ENCODE peak calls at places on chromosomes 6 and 20, in seven cellular contexts. One of them, this sample, is unnamed.

GRCh38 chr6:11495565-11496145 is 41.9 kb upstream of the TMEM170B start:
- DNase-seq in activated T-cell treated with anti-CD3 and anti-CD28 coated beads for 1 hour: no peak
- DNase-seq in NCI-H460: no peak
- DNase-seq in stimulated activated CD4-positive, alpha-beta T cell treated with anti-CD3 and anti-CD28 coated beads, Interleukin-4, amount 100 ng/mL, for 24 hours: no peak
- DNase-seq in GM04504: no peak
- DNase-seq in coronary artery: no peak
- DNase-seq in SK-N-MC: no peak
- DNase-seq in this sample: no peak

GRCh38 chr20:17688965-17689364 is 6.9 kb upstream of the RRBP1 start:
- DNase-seq in activated T-cell treated with anti-CD3 and anti-CD28 coated beads for 1 hour: no peak
- DNase-seq in NCI-H460: no peak
- DNase-seq in SK-N-MC: peak; percentile 69
- DNase-seq in stimulated activated CD4-positive, alpha-beta T cell treated with anti-CD3 and anti-CD28 coated beads, Interleukin-4, amount 100 ng/mL, for 24 hours: no peak
- DNase-seq in coronary artery: no peak
- DNase-seq in GM04504: no peak
- DNase-seq in this sample: no peak

GRCh38 chr6:164106345-164106769 is 691.8 kb downstream of the QKI start:
- DNase-seq in NCI-H460: no peak
- DNase-seq in coronary artery: no peak
- DNase-seq in SK-N-MC: no peak
- DNase-seq in activated T-cell treated with anti-CD3 and anti-CD28 coated beads for 1 hour: no peak
- DNase-seq in stimulated activated CD4-positive, alpha-beta T cell treated with anti-CD3 and anti-CD28 coated beads, Interleukin-4, amount 100 ng/mL, for 24 hours: no peak
- DNase-seq in GM04504: no peak
- DNase-seq in this sample: no peak

GRCh38 chr6:110285306-110286060 is 72.7 kb downstream of the METTL24 start:
- DNase-seq in SK-N-MC: peak; percentile 73
- DNase-seq in stimulated activated CD4-positive, alpha-beta T cell treated with anti-CD3 and anti-CD28 coated beads, Interleukin-4, amount 100 ng/mL, for 24 hours: no peak
- DNase-seq in GM04504: no peak
- DNase-seq in coronary artery: no peak
- DNase-seq in activated T-cell treated with anti-CD3 and anti-CD28 coated beads for 1 hour: no peak
- DNase-seq in NCI-H460: peak; percentile 38
- DNase-seq in this sample: peak; percentile 37

GRCh38 chr6:161792887-161793286 is 519.0 kb upstream of the AGPAT4 start:
- DNase-seq in activated T-cell treated with anti-CD3 and anti-CD28 coated beads for 1 hour: no peak
- DNase-seq in stimulated activated CD4-positive, alpha-beta T cell treated with anti-CD3 and anti-CD28 coated beads, Interleukin-4, amount 100 ng/mL, for 24 hours: no peak
- DNase-seq in SK-N-MC: no peak
- DNase-seq in GM04504: no peak
- DNase-seq in coronary artery: no peak
- DNase-seq in NCI-H460: no peak
- DNase-seq in this sample: no peak

GRCh38 chr20:19285424-19285823 is 73.0 kb downstream of the SLC24A3 start:
- DNase-seq in SK-N-MC: no peak
- DNase-seq in activated T-cell treated with anti-CD3 and anti-CD28 coated beads for 1 hour: no peak
- DNase-seq in coronary artery: no peak
- DNase-seq in GM04504: no peak
- DNase-seq in NCI-H460: no peak
- DNase-seq in stimulated activated CD4-positive, alpha-beta T cell treated with anti-CD3 and anti-CD28 coated beads, Interleukin-4, amount 100 ng/mL, for 24 hours: no peak
- DNase-seq in this sample: no peak

GRCh38 chr6:130560231-130560630 is 194.4 kb downstream of the TMEM200A start:
- DNase-seq in NCI-H460: no peak
- DNase-seq in coronary artery: no peak
- DNase-seq in SK-N-MC: no peak
- DNase-seq in GM04504: no peak
- DNase-seq in activated T-cell treated with anti-CD3 and anti-CD28 coated beads for 1 hour: no peak
- DNase-seq in stimulated activated CD4-positive, alpha-beta T cell treated with anti-CD3 and anti-CD28 coated beads, Interleukin-4, amount 100 ng/mL, for 24 hours: no peak
- DNase-seq in this sample: no peak

GRCh38 chr20:21102691-21103311 is 3.4 kb downstream of the LINC00237 start:
- DNase-seq in NCI-H460: no peak
- DNase-seq in stimulated activated CD4-positive, alpha-beta T cell treated with anti-CD3 and anti-CD28 coated beads, Interleukin-4, amount 100 ng/mL, for 24 hours: no peak
- DNase-seq in activated T-cell treated with anti-CD3 and anti-CD28 coated beads for 1 hour: no peak
- DNase-seq in SK-N-MC: no peak
- DNase-seq in GM04504: no peak
- DNase-seq in coronary artery: no peak
- DNase-seq in this sample: no peak

GRCh38 chr6:16146028-16146427 is 17.1 kb downstream of the MYLIP start:
- DNase-seq in coronary artery: no peak
- DNase-seq in GM04504: no peak
- DNase-seq in SK-N-MC: no peak
- DNase-seq in activated T-cell treated with anti-CD3 and anti-CD28 coated beads for 1 hour: no peak
- DNase-seq in stimulated activated CD4-positive, alpha-beta T cell treated with anti-CD3 and anti-CD28 coated beads, Interleukin-4, amount 100 ng/mL, for 24 hours: no peak
- DNase-seq in NCI-H460: no peak
- DNase-seq in this sample: no peak

GRCh38 chr20:34954905-34955231 is 738 bp downstream of the GSS start:
- DNase-seq in NCI-H460: peak; percentile 26
- DNase-seq in coronary artery: peak; percentile 70
- DNase-seq in SK-N-MC: no peak
- DNase-seq in stimulated activated CD4-positive, alpha-beta T cell treated with anti-CD3 and anti-CD28 coated beads, Interleukin-4, amount 100 ng/mL, for 24 hours: peak; percentile 6
- DNase-seq in GM04504: peak; percentile 12
- DNase-seq in activated T-cell treated with anti-CD3 and anti-CD28 coated beads for 1 hour: no peak
- DNase-seq in this sample: peak; percentile 51

GRCh38 chr20:16027710-16028109 is 545.5 kb downstream of the KIF16B start:
- DNase-seq in coronary artery: no peak
- DNase-seq in SK-N-MC: peak; percentile 50
- DNase-seq in GM04504: no peak
- DNase-seq in stimulated activated CD4-positive, alpha-beta T cell treated with anti-CD3 and anti-CD28 coated beads, Interleukin-4, amount 100 ng/mL, for 24 hours: no peak
- DNase-seq in activated T-cell treated with anti-CD3 and anti-CD28 coated beads for 1 hour: no peak
- DNase-seq in NCI-H460: no peak
- DNase-seq in this sample: no peak

GRCh38 chr6:140970485-140970884 is 1162.2 kb upstream of the GJE1 start:
- DNase-seq in stimulated activated CD4-positive, alpha-beta T cell treated with anti-CD3 and anti-CD28 coated beads, Interleukin-4, amount 100 ng/mL, for 24 hours: no peak
- DNase-seq in GM04504: peak; percentile 70
- DNase-seq in activated T-cell treated with anti-CD3 and anti-CD28 coated beads for 1 hour: no peak
- DNase-seq in coronary artery: no peak
- DNase-seq in NCI-H460: no peak
- DNase-seq in SK-N-MC: peak; percentile 96
- DNase-seq in this sample: no peak

GRCh38 chr20:25514747-25515340 is 70.5 kb downstream of the NINL start:
- DNase-seq in activated T-cell treated with anti-CD3 and anti-CD28 coated beads for 1 hour: no peak
- DNase-seq in GM04504: no peak
- DNase-seq in NCI-H460: no peak
- DNase-seq in stimulated activated CD4-positive, alpha-beta T cell treated with anti-CD3 and anti-CD28 coated beads, Interleukin-4, amount 100 ng/mL, for 24 hours: no peak
- DNase-seq in coronary artery: no peak
- DNase-seq in SK-N-MC: no peak
- DNase-seq in this sample: no peak

GRCh38 chr6:403659-404655 is 12.4 kb downstream of the IRF4 start:
- DNase-seq in activated T-cell treated with anti-CD3 and anti-CD28 coated beads for 1 hour: no peak
- DNase-seq in GM04504: no peak
- DNase-seq in NCI-H460: no peak
- DNase-seq in coronary artery: peak; percentile 40
- DNase-seq in stimulated activated CD4-positive, alpha-beta T cell treated with anti-CD3 and anti-CD28 coated beads, Interleukin-4, amount 100 ng/mL, for 24 hours: peak; percentile 71
- DNase-seq in SK-N-MC: no peak
- DNase-seq in this sample: no peak

GRCh38 chr20:31515072-31515774 is 981 bp downstream of the HM13 start:
- DNase-seq in SK-N-MC: no peak
- DNase-seq in activated T-cell treated with anti-CD3 and anti-CD28 coated beads for 1 hour: no peak
- DNase-seq in coronary artery: no peak
- DNase-seq in NCI-H460: no peak
- DNase-seq in stimulated activated CD4-positive, alpha-beta T cell treated with anti-CD3 and anti-CD28 coated beads, Interleukin-4, amount 100 ng/mL, for 24 hours: no peak
- DNase-seq in GM04504: no peak
- DNase-seq in this sample: no peak

GRCh38 chr20:62655291-62656204 is 13.2 kb downstream of the SLCO4A1 start:
- DNase-seq in SK-N-MC: no peak
- DNase-seq in activated T-cell treated with anti-CD3 and anti-CD28 coated beads for 1 hour: no peak
- DNase-seq in NCI-H460: no peak
- DNase-seq in stimulated activated CD4-positive, alpha-beta T cell treated with anti-CD3 and anti-CD28 coated beads, Interleukin-4, amount 100 ng/mL, for 24 hours: no peak
- DNase-seq in GM04504: no peak
- DNase-seq in coronary artery: no peak
- DNase-seq in this sample: no peak

GRCh38 chr20:48845721-48846306 is 18.0 kb upstream of the PREX1 start:
- DNase-seq in GM04504: no peak
- DNase-seq in coronary artery: no peak
- DNase-seq in stimulated activated CD4-positive, alpha-beta T cell treated with anti-CD3 and anti-CD28 coated beads, Interleukin-4, amount 100 ng/mL, for 24 hours: no peak
- DNase-seq in SK-N-MC: no peak
- DNase-seq in activated T-cell treated with anti-CD3 and anti-CD28 coated beads for 1 hour: no peak
- DNase-seq in NCI-H460: no peak
- DNase-seq in this sample: no peak

GRCh38 chr20:11432407-11432806 is 485.3 kb upstream of the BTBD3 start:
- DNase-seq in coronary artery: no peak
- DNase-seq in NCI-H460: no peak
- DNase-seq in activated T-cell treated with anti-CD3 and anti-CD28 coated beads for 1 hour: no peak
- DNase-seq in SK-N-MC: no peak
- DNase-seq in stimulated activated CD4-positive, alpha-beta T cell treated with anti-CD3 and anti-CD28 coated beads, Interleukin-4, amount 100 ng/mL, for 24 hours: no peak
- DNase-seq in GM04504: peak; percentile 32
- DNase-seq in this sample: no peak

GRCh38 chr20:61994546-61994945 is 71.1 kb downstream of the TAF4 start:
- DNase-seq in activated T-cell treated with anti-CD3 and anti-CD28 coated beads for 1 hour: no peak
- DNase-seq in GM04504: no peak
- DNase-seq in NCI-H460: no peak
- DNase-seq in coronary artery: no peak
- DNase-seq in SK-N-MC: no peak
- DNase-seq in stimulated activated CD4-positive, alpha-beta T cell treated with anti-CD3 and anti-CD28 coated beads, Interleukin-4, amount 100 ng/mL, for 24 hours: no peak
- DNase-seq in this sample: no peak

GRCh38 chr6:42045538-42046460 is 4.5 kb upstream of the TAF8 start:
- DNase-seq in stimulated activated CD4-positive, alpha-beta T cell treated with anti-CD3 and anti-CD28 coated beads, Interleukin-4, amount 100 ng/mL, for 24 hours: peak; percentile 76
- DNase-seq in SK-N-MC: peak; percentile 95
- DNase-seq in activated T-cell treated with anti-CD3 and anti-CD28 coated beads for 1 hour: peak; percentile 64
- DNase-seq in GM04504: peak; percentile 21
- DNase-seq in coronary artery: peak; percentile 97
- DNase-seq in NCI-H460: no peak
- DNase-seq in this sample: peak; percentile 67

GRCh38 chr20:35891375-35891774 is 62.9 kb downstream of the SCAND1 start:
- DNase-seq in SK-N-MC: no peak
- DNase-seq in coronary artery: no peak
- DNase-seq in NCI-H460: no peak
- DNase-seq in stimulated activated CD4-positive, alpha-beta T cell treated with anti-CD3 and anti-CD28 coated beads, Interleukin-4, amount 100 ng/mL, for 24 hours: no peak
- DNase-seq in activated T-cell treated with anti-CD3 and anti-CD28 coated beads for 1 hour: no peak
- DNase-seq in GM04504: peak; percentile 80
- DNase-seq in this sample: no peak

GRCh38 chr6:12534454-12534853 is 182.1 kb upstream of the PHACTR1 start:
- DNase-seq in stimulated activated CD4-positive, alpha-beta T cell treated with anti-CD3 and anti-CD28 coated beads, Interleukin-4, amount 100 ng/mL, for 24 hours: no peak
- DNase-seq in GM04504: no peak
- DNase-seq in activated T-cell treated with anti-CD3 and anti-CD28 coated beads for 1 hour: no peak
- DNase-seq in NCI-H460: no peak
- DNase-seq in coronary artery: no peak
- DNase-seq in SK-N-MC: no peak
- DNase-seq in this sample: no peak

GRCh38 chr6:28774292-28775051 is 149.3 kb downstream of the TRIM27 start:
- DNase-seq in stimulated activated CD4-positive, alpha-beta T cell treated with anti-CD3 and anti-CD28 coated beads, Interleukin-4, amount 100 ng/mL, for 24 hours: no peak
- DNase-seq in SK-N-MC: no peak
- DNase-seq in coronary artery: no peak
- DNase-seq in NCI-H460: no peak
- DNase-seq in activated T-cell treated with anti-CD3 and anti-CD28 coated beads for 1 hour: no peak
- DNase-seq in GM04504: no peak
- DNase-seq in this sample: no peak

GRCh38 chr6:57257911-57258541 is 35.9 kb upstream of the RAB23 start:
- DNase-seq in NCI-H460: no peak
- DNase-seq in SK-N-MC: no peak
- DNase-seq in stimulated activated CD4-positive, alpha-beta T cell treated with anti-CD3 and anti-CD28 coated beads, Interleukin-4, amount 100 ng/mL, for 24 hours: no peak
- DNase-seq in GM04504: peak; percentile 76
- DNase-seq in coronary artery: no peak
- DNase-seq in activated T-cell treated with anti-CD3 and anti-CD28 coated beads for 1 hour: no peak
- DNase-seq in this sample: no peak

GRCh38 chr20:23508896-23509579 is 18.1 kb downstream of the CST8 start:
- DNase-seq in coronary artery: no peak
- DNase-seq in stimulated activated CD4-positive, alpha-beta T cell treated with anti-CD3 and anti-CD28 coated beads, Interleukin-4, amount 100 ng/mL, for 24 hours: no peak
- DNase-seq in activated T-cell treated with anti-CD3 and anti-CD28 coated beads for 1 hour: no peak
- DNase-seq in NCI-H460: no peak
- DNase-seq in SK-N-MC: no peak
- DNase-seq in GM04504: no peak
- DNase-seq in this sample: no peak

GRCh38 chr6:162448294-162448693 is 279.3 kb downstream of the PRKN start:
- DNase-seq in stimulated activated CD4-positive, alpha-beta T cell treated with anti-CD3 and anti-CD28 coated beads, Interleukin-4, amount 100 ng/mL, for 24 hours: no peak
- DNase-seq in GM04504: no peak
- DNase-seq in coronary artery: no peak
- DNase-seq in SK-N-MC: no peak
- DNase-seq in NCI-H460: no peak
- DNase-seq in activated T-cell treated with anti-CD3 and anti-CD28 coated beads for 1 hour: no peak
- DNase-seq in this sample: no peak

GRCh38 chr6:12813321-12813720 is 96.8 kb downstream of the PHACTR1 start:
- DNase-seq in coronary artery: no peak
- DNase-seq in activated T-cell treated with anti-CD3 and anti-CD28 coated beads for 1 hour: no peak
- DNase-seq in GM04504: peak; percentile 47
- DNase-seq in SK-N-MC: no peak
- DNase-seq in NCI-H460: no peak
- DNase-seq in stimulated activated CD4-positive, alpha-beta T cell treated with anti-CD3 and anti-CD28 coated beads, Interleukin-4, amount 100 ng/mL, for 24 hours: no peak
- DNase-seq in this sample: no peak

GRCh38 chr6:69265706-69266105 is 531.1 kb downstream of the LMBRD1 start:
- DNase-seq in SK-N-MC: no peak
- DNase-seq in coronary artery: no peak
- DNase-seq in stimulated activated CD4-positive, alpha-beta T cell treated with anti-CD3 and anti-CD28 coated beads, Interleukin-4, amount 100 ng/mL, for 24 hours: no peak
- DNase-seq in activated T-cell treated with anti-CD3 and anti-CD28 coated beads for 1 hour: no peak
- DNase-seq in GM04504: no peak
- DNase-seq in NCI-H460: no peak
- DNase-seq in this sample: no peak

GRCh38 chr6:35725721-35726438 is 11.0 kb upstream of the ARMC12 start:
- DNase-seq in NCI-H460: no peak
- DNase-seq in coronary artery: peak; percentile 94
- DNase-seq in GM04504: no peak
- DNase-seq in SK-N-MC: no peak
- DNase-seq in activated T-cell treated with anti-CD3 and anti-CD28 coated beads for 1 hour: no peak
- DNase-seq in stimulated activated CD4-positive, alpha-beta T cell treated with anti-CD3 and anti-CD28 coated beads, Interleukin-4, amount 100 ng/mL, for 24 hours: no peak
- DNase-seq in this sample: no peak

GRCh38 chr6:109760208-109760607 is 69.1 kb downstream of the FIG4 start:
- DNase-seq in activated T-cell treated with anti-CD3 and anti-CD28 coated beads for 1 hour: no peak
- DNase-seq in SK-N-MC: no peak
- DNase-seq in stimulated activated CD4-positive, alpha-beta T cell treated with anti-CD3 and anti-CD28 coated beads, Interleukin-4, amount 100 ng/mL, for 24 hours: no peak
- DNase-seq in GM04504: no peak
- DNase-seq in NCI-H460: no peak
- DNase-seq in coronary artery: no peak
- DNase-seq in this sample: no peak